ENCODE peak calls at places on chromosomes 16 and 17, in ten cellular contexts. U, J, W, P, O, R, V, K, B and H are unnamed samples.

GRCh38 chr16:74650966-74651567 is 15.6 kb downstream of the RFWD3 start:
- DNase-seq in U (no peak), J (no peak), W (no peak), P (no peak), O (no peak), R (no peak), V (no peak), K (no peak), B (no peak), H (no peak)

GRCh38 chr17:50453901-50454300 is 14.8 kb downstream of the CHAD start:
- DNase-seq in U (no peak), J (no peak), W (no peak), P (no peak), O (no peak), R (no peak), V (no peak), K (no peak), B (no peak), H (no peak)

GRCh38 chr17:56653877-56654276 is 60.4 kb downstream of the NOG start:
- DNase-seq in U (no peak), J (no peak), W (peak), P (no peak), O (peak), R (no peak), V (no peak), K (peak), B (peak), H (no peak)

GRCh38 chr16:23225634-23226033 is 43.1 kb downstream of the SCNN1G start:
- DNase-seq in U (no peak), J (no peak), W (no peak), P (no peak), O (no peak), R (no peak), V (no peak), K (no peak), B (no peak), H (no peak)

GRCh38 chr16:56478228-56479049 is 27.1 kb downstream of the OGFOD1 start:
- DNase-seq in U (no peak), J (no peak), W (no peak), P (no peak), O (no peak), R (no peak), V (no peak), K (no peak), B (peak), H (no peak)

GRCh38 chr17:19717411-19717908 is 1.1 kb upstream of the SLC47A2 start:
- DNase-seq in U (no peak), J (no peak), W (no peak), P (no peak), O (no peak), R (no peak), V (no peak), K (no peak), B (no peak), H (no peak)

GRCh38 chr17:9115446-9116265 is 94.3 kb downstream of the NTN1 start:
- DNase-seq in U (peak), J (peak), W (peak), P (peak), O (no peak), R (peak), V (peak), K (peak), B (peak), H (peak)

GRCh38 chr17:73308017-73308823 is 3.6 kb downstream of the CDC42EP4 start:
- DNase-seq in U (peak), J (peak), W (peak), P (peak), O (peak), R (peak), V (peak), K (peak), B (peak), H (peak)

GRCh38 chr17:81481011-81481799 is 31.4 kb downstream of the ACTG1 start:
- DNase-seq in U (peak), J (no peak), W (peak), P (peak), O (no peak), R (peak), V (peak), K (peak), B (peak), H (peak)

GRCh38 chr17:64232466-64233262 is 30.4 kb downstream of the TEX2 start:
- DNase-seq in U (no peak), J (no peak), W (no peak), P (no peak), O (no peak), R (no peak), V (no peak), K (no peak), B (no peak), H (no peak)

GRCh38 chr17:63356275-63356905 is 89.7 kb downstream of the CYB561 start:
- DNase-seq in U (no peak), J (no peak), W (no peak), P (no peak), O (peak), R (no peak), V (no peak), K (no peak), B (peak), H (no peak)

GRCh38 chr16:48386559-48387312 is 1.5 kb upstream of the SIAH1 start:
- DNase-seq in U (no peak), J (no peak), W (no peak), P (no peak), O (no peak), R (peak), V (no peak), K (no peak), B (no peak), H (peak)

GRCh38 chr16:80114699-80115098 is 426.1 kb upstream of the DYNLRB2 start:
- DNase-seq in U (no peak), J (no peak), W (no peak), P (no peak), O (no peak), R (no peak), V (no peak), K (no peak), B (no peak), H (no peak)

GRCh38 chr16:85146922-85147651 is 34.8 kb upstream of the CIBAR2 start:
- DNase-seq in U (no peak), J (no peak), W (no peak), P (peak), O (no peak), R (no peak), V (no peak), K (no peak), B (no peak), H (no peak)

GRCh38 chr16:51607202-51607756 is 456.2 kb upstream of the SALL1 start:
- DNase-seq in U (no peak), J (no peak), W (no peak), P (no peak), O (no peak), R (no peak), V (no peak), K (no peak), B (no peak), H (no peak)

GRCh38 chr16:72285728-72286127 is 113.8 kb upstream of the PMFBP1 start:
- DNase-seq in U (no peak), J (no peak), W (no peak), P (no peak), O (no peak), R (no peak), V (no peak), K (no peak), B (peak), H (no peak)

GRCh38 chr17:16521070-16521727 is 29.2 kb upstream of the LRRC75A start:
- DNase-seq in U (peak), J (peak), W (peak), P (peak), O (peak), R (peak), V (peak), K (peak), B (peak), H (peak)

GRCh38 chr16:31113420-31114124 is 3.9 kb upstream of the KAT8 start:
- DNase-seq in U (no peak), J (no peak), W (no peak), P (no peak), O (no peak), R (no peak), V (no peak), K (no peak), B (no peak), H (no peak)
- TF ChIP-seq POLR2A in U (no peak), J (no peak), W (no peak), P (no peak), O (no peak), R (no peak), V (no peak), K (no peak), B (no peak), H (no peak)

DNA sequence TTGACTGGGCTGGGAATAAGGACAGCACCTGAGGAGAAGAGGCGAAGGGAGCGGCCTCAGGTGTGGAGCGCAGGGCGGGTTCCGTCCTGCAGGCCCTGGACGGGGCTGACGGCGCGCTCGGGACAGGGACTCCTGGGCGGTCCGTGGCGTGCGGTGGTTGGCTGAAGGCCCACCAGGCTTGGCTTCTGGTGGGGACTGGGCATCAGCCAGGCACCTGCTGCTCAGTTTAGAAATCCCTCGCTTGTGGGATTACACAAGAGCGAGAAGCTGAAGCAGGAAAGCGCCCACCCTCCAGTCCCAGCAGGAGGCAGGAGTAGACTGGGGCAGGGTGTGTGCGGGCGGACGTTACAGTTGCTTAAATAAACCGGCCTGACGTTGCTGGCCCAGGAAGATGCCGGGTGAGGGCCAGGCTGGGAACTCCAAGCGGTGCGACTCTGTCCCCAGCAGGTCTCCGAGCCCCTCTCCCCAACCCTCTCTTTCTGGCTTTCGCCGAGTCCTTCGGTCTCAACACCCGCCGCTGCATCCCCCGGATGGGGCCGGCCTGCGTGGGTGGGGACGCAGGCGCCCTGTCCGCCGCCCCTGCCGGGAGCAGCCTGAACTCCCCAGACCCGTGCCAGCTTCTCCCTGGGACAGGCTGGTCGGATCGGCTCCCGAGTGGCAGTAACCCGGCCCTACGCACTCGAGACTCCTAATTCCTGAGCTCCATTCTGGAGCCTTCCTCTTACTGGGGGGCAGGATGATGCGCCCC is 639 bp downstream of the MIF4GD start:
- DNase-seq in U (peak), J (peak), W (peak), P (peak), O (peak), R (peak), V (peak), K (peak), B (peak), H (no peak)
- TF ChIP-seq POLR2A in U (no peak), J (no peak), W (peak), P (no peak), O (peak), R (no peak), V (no peak), K (peak), B (peak), H (no peak)

GRCh38 chr17:1627219-1627986 is 1.2 kb downstream of the SLC43A2 start:
- DNase-seq in U (no peak), J (no peak), W (no peak), P (no peak), O (no peak), R (no peak), V (no peak), K (peak), B (no peak), H (peak)
- TF ChIP-seq POLR2A in U (no peak), J (no peak), W (no peak), P (no peak), O (no peak), R (no peak), V (no peak), K (no peak), B (no peak), H (no peak)

DNA sequence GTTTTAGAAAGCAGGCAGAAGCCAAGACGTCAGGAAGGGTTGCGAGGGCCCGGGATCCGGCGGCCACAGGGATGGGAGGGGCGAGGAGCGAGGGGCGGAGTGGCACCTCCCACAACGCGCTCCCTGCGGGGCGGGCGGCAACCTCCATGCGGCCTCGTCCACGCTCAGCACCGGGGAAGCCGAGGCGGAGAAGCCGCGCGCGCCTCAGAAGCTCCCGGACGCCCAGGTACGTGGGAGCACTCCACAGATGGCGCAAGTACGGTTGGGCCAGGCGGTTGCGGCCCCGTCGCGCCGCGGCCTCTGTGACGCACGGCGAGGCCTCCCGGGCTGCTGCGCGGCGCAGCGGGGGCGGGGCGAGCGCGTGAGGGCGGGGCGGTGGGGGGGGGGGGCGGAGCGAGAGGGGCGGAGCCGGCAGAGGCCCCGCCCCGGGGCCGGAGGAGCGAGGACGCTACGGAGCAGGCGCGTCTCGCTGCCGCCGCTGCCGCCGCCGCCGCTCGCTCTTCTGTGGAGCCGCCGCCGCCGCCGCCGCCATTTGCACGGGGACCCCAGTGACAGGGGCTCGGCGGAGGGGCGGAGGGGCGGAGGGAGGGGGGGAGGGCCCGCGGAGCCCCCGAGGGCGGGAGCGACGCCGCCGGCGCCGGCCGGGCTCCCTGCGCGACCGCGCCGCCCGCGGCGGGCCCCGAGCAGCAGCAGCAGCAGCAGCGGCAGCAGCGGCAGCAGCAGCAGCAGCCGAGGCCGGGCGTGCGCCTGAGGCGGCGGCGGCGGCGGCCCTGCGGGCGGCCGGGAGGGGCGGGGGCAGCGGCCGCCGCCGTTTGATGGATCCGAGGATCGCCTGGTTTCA is at the start of gene TENT4B:
- DNase-seq in U (peak), J (peak), W (peak), P (peak), O (peak), R (peak), V (peak), K (peak), B (peak), H (peak)
- TF ChIP-seq POLR2A in U (peak), J (no peak), W (peak), P (no peak), O (peak), R (peak), V (no peak), K (peak), B (peak), H (peak)

GRCh38 chr17:27895110-27895895 is 2.1 kb upstream of the LYRM9 start:
- DNase-seq in U (no peak), J (no peak), W (no peak), P (no peak), O (no peak), R (no peak), V (no peak), K (no peak), B (no peak), H (no peak)

GRCh38 chr17:27892542-27892865 is 661 bp downstream of the LYRM9 start:
- DNase-seq in U (no peak), J (no peak), W (no peak), P (no peak), O (no peak), R (no peak), V (no peak), K (no peak), B (no peak), H (no peak)

GRCh38 chr17:27893834-27894503 is 804 bp upstream of the LYRM9 start:
- DNase-seq in U (no peak), J (peak), W (no peak), P (no peak), O (no peak), R (no peak), V (no peak), K (peak), B (no peak), H (no peak)

GRCh38 chr17:27891841-27892240 is 1.3 kb downstream of the LYRM9 start:
- DNase-seq in U (no peak), J (peak), W (no peak), P (no peak), O (no peak), R (no peak), V (no peak), K (no peak), B (no peak), H (no peak)

DNA sequence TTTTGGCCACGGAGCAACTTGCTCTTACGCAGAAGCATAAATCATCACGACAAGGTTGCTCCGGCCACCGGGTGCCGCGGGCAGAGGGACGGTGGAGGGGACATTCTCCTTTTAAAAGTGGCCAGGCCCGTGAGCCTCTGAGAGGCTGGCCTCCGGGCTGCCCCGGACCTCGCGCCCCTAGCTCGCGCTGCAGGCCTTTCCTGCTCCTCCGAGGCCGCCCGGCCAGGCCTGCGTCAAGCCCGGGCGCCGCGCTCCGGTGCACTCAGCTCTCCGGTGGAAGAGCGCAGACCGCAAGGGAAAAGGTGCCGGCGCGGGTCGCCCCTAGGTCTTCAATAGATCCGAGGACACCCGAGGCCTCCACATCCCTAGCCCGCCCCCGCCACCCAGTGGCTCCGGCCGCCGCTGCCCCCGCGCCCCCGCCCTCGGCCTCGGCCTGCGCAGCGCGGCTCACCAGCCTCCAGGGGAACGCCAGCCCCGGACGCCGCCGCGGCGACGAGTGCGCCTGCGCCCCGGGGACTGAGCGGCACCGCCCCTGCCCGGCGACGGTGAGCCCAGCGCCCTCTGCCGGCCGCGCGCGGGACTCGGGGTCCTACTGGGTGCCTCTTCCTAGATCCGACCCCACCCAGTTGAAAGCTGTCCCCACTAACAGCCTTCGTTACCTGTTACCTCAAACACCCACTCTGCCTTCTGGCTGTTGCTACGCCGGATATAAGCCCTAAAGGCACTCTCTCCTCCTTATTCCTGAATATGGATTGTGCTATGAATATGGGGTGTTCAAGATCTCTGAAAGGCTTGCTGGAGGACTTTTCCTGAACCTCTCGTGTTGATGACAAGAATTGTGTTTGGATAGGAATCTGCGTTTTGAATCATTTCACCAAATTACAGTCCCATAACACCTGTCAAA is at the start of gene LYRM9:
- DNase-seq in U (peak), J (peak), W (peak), P (peak), O (peak), R (peak), V (peak), K (peak), B (peak), H (peak)
- TF ChIP-seq POLR2A in U (peak), J (no peak), W (peak), P (no peak), O (peak), R (peak), V (no peak), K (peak), B (no peak), H (peak)

GRCh38 chr17:48734328-48735056 is 5.9 kb upstream of the HOXB13 start:
- DNase-seq in U (no peak), J (no peak), W (no peak), P (no peak), O (no peak), R (no peak), V (no peak), K (no peak), B (no peak), H (no peak)
- TF ChIP-seq POLR2A in U (no peak), J (no peak), W (no peak), P (no peak), O (no peak), R (no peak), V (no peak), K (no peak), B (no peak), H (no peak)

GRCh38 chr17:75266315-75267145 is 4.5 kb downstream of the MIF4GD start:
- DNase-seq in U (no peak), J (no peak), W (no peak), P (no peak), O (no peak), R (no peak), V (no peak), K (no peak), B (no peak), H (no peak)

GRCh38 chr17:75268931-75269330 is 2.1 kb downstream of the MIF4GD start:
- DNase-seq in U (no peak), J (no peak), W (no peak), P (no peak), O (no peak), R (no peak), V (no peak), K (no peak), B (no peak), H (no peak)

GRCh38 chr17:75267146-75267402 is 4.0 kb downstream of the MIF4GD start:
- DNase-seq in U (no peak), J (no peak), W (no peak), P (no peak), O (no peak), R (no peak), V (no peak), K (no peak), B (no peak), H (no peak)

GRCh38 chr17:75265614-75266314 is 4.1 kb downstream of the MRPS7 start:
- DNase-seq in U (no peak), J (no peak), W (no peak), P (no peak), O (no peak), R (no peak), V (no peak), K (no peak), B (no peak), H (no peak)

DNA sequence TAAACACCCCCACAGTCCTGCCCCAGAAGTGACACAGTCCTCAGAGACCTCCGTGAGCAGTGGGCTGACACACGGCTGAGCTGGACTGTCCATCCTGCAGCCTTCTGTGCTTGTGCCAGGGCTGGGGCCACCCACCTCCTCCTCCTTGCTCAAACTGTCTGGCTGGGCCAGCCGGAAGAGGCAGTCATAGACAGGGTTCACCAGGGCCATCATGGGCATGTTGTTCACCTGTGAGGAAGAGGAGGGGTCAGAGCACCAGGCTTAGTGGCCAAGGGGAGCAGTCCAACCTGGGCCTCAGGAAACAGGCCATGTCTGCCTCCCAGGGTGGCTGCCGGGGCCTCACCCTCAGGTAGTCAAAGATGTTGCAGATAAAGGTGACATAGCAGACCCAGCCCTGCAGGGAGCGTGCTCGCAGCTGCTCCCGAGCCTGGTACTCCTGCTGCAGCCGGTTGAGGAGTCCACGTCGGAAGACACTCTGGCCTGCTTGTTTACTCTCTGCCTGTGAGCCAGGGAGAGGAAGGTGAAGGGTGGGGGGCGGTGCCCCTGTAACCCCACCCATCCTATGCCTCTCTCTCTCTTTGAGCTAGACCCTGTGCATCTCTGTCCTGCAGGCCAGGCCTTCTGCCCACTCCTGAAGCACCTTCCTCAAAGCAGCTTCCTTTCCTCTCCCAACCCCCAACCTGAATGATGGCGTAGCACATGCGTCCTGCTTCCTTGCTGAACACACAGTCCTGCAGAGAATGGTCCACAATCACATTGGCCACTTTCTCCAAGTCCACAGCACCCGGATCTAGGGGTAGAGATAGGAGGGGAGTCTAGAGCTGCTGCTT is 3.4 kb downstream of the MIF4GD start:
- DNase-seq in U (no peak), J (no peak), W (peak), P (no peak), O (no peak), R (no peak), V (no peak), K (peak), B (no peak), H (no peak)
- TF ChIP-seq POLR2A in U (no peak), J (no peak), W (peak), P (no peak), O (no peak), R (no peak), V (no peak), K (peak), B (no peak), H (no peak)